ENCODE peak calls at places on chromosomes 11 and 22, in six cellular contexts. J, G, N, X, Q and F are unnamed samples.

GRCh38 chr11:59866397-59866796 is at the start of gene TCN1:
- DNase-seq in G (no peak), X (no peak), Q (no peak), N (no peak), J (peak; percentile 44), F (no peak)

GRCh38 chr22:43039800-43040199 is 24.9 kb upstream of the PACSIN2 start:
- DNase-seq in Q (no peak), N (no peak), X (no peak), G (no peak), J (no peak), F (no peak)

GRCh38 chr22:41699264-41700104 is at the start of gene MEI1:
- DNase-seq in N (peak; percentile 91), Q (peak; percentile 89), X (peak; percentile 91), J (peak; percentile 85), G (peak; percentile 82), F (peak; percentile 87)

GRCh38 chr11:34680918-34681554 is 60.1 kb downstream of the EHF start:
- DNase-seq in G (no peak), J (no peak), X (peak; percentile 16), Q (no peak), N (no peak), F (no peak)

GRCh38 chr22:45171830-45172229 is 8.1 kb downstream of the NUP50 start:
- DNase-seq in G (no peak), N (no peak), J (no peak), Q (no peak), X (no peak), F (no peak)

GRCh38 chr11:16891964-16892363 is 122.2 kb downstream of the PLEKHA7 start:
- DNase-seq in J (peak; percentile 46), G (no peak), Q (no peak), N (no peak), X (no peak), F (no peak)

GRCh38 chr11:17244046-17244445 is 32.5 kb upstream of the NUCB2 start:
- DNase-seq in G (no peak), J (no peak), Q (no peak), N (no peak), X (no peak), F (no peak)

GRCh38 chr11:970319-970871 is 44.7 kb downstream of the AP2A2 start:
- DNase-seq in Q (no peak), X (no peak), J (no peak), N (no peak), G (no peak), F (no peak)

GRCh38 chr22:22942511-22943329 is 55.1 kb downstream of the IGLL5 start:
- DNase-seq in Q (peak; percentile 54), X (peak; percentile 93), N (peak; percentile 55), G (peak; percentile 70), J (peak; percentile 37), F (peak; percentile 73)

GRCh38 chr11:16897460-16898061 is 116.7 kb downstream of the PLEKHA7 start:
- DNase-seq in J (no peak), Q (no peak), X (peak; percentile 87), G (no peak), N (no peak), F (no peak)

GRCh38 chr11:1219836-1220810 is 2.7 kb upstream of the MUC5B start:
- DNase-seq in G (no peak), Q (no peak), N (peak; percentile 14), X (no peak), J (no peak), F (peak; percentile 91)

DNA sequence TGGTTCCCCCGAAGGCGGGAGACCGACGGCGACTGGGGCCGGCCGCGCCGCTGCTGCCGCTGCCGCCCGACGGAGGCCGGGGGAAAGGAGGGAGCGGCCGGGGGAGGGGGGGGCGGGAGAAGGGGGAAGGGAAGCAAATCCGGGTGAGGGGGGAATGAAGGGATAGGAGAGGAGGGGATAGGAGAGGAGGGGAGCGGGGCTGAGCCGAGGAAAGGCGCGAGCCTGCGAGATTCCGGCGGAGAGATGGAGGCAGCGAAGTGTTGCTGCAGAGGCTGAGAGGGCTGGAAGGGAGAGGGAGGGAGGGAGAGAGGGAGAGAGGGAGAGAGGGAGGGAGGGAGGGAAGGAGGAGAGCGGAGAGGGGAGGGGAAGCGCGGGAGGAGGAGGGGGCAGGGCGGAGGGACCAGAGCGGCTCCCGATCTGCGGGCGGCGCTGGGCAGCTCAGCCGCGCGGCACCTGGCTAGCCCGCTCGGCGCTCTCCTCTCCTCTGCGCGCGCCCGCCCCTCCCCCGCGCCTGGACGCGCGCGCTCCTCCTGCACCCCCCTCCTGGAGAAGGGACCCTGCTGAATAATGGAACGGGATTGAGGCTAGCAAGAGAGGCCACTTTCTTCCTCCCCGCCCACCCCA is 52.4 kb downstream of the SLC22A12 start:
- DNase-seq in N (no peak), J (no peak), X (peak; percentile 87), Q (no peak), G (peak; percentile 35), F (no peak)
- H3K4me3 ChIP-seq in N (peak overlapping the region; percentile 40), J (no peak overlapping the region), X (peak overlapping the region; percentile 77), Q (no peak overlapping the region), G (peak overlapping the region; percentile 62), F (no peak overlapping the region)

GRCh38 chr11:29173660-29174062 is 843.2 kb downstream of the KCNA4 start:
- DNase-seq in J (no peak), G (no peak), N (no peak), X (no peak), Q (no peak), F (no peak)
- H3K27ac ChIP-seq in J (no peak overlapping the region), G (no peak overlapping the region), N (no peak overlapping the region), X (no peak overlapping the region), Q (no peak overlapping the region), F (no peak overlapping the region)

DNA sequence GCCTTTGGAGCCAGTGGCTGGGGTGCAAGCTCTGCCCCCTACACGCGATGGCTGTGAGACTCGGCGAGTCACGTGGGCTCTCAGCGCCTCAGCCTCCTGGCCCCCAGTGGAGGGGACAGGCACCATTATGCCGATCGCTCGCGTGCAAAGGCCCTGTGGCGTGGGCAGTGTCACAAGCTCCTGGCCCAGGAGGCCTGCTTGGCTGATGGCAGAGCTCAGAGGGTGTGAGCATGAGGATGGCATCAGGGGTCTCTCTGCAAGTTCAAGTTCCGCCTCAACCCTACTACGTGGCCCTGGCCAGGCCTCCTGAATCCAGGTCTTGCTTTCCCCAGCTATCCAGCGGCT is 90.8 kb upstream of the KCNQ1OT1 start:
- DNase-seq in X (no peak), N (peak; percentile 14), Q (no peak), G (peak; percentile 18), J (no peak), F (no peak)
- H3K27me3 ChIP-seq in X (peaks cover 44% of the 10 kb centered on the region), N (no peaks in the 10 kb centered on the region), Q (no peaks in the 10 kb centered on the region), G (peaks cover 7% of the 10 kb centered on the region), J (no peaks in the 10 kb centered on the region), F (no peaks in the 10 kb centered on the region)

GRCh38 chr22:20918663-20919220 is 1.5 kb downstream of the CRKL start:
- DNase-seq in N (no peak), X (no peak), Q (no peak), J (no peak), G (no peak), F (peak; percentile 27)

GRCh38 chr22:20916916-20917810 is at the start of gene CRKL:
- DNase-seq in G (peak; percentile 90), Q (peak; percentile 98), N (peak; percentile 98), X (peak; percentile 97), J (peak; percentile 98), F (peak; percentile 96)

GRCh38 chr22:20922141-20922751 is 5.0 kb downstream of the CRKL start:
- DNase-seq in X (no peak), J (no peak), N (no peak), G (no peak), Q (no peak), F (no peak)

GRCh38 chr22:20919718-20920117 is 2.5 kb downstream of the CRKL start:
- DNase-seq in X (no peak), J (no peak), G (no peak), N (no peak), Q (no peak), F (no peak)

DNA sequence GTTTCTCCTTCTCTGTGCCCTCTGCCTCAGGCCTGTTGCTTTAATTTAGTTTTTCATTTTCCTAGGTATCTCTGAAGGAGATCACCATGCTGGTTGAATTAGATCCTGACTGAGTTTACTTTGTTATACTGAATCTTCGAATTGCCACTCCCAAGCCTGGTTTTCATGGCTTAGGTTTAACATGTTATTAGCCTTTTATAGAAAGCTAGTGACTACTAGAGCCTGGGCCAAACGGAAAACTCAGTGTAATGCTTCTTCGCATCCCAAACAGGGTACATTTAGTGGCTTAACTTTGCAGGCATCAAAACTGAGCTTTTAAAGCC is 3.6 kb downstream of the CRKL start:
- DNase-seq in G (no peak), X (no peak), J (no peak), Q (no peak), N (no peak), F (no peak)
- H3K4me3 ChIP-seq in G (peak overlapping the region; percentile 99), X (peak overlapping the region; percentile 99), J (no peak overlapping the region), Q (no peak overlapping the region), N (no peak overlapping the region), F (peak overlapping the region; percentile 85)

GRCh38 chr11:44860346-44860745 is 90.3 kb downstream of the TP53I11 start:
- DNase-seq in G (no peak), X (no peak), Q (no peak), J (no peak), N (no peak), F (no peak)

GRCh38 chr11:44861829-44862545 is 88.7 kb downstream of the TP53I11 start:
- DNase-seq in X (peak; percentile 64), J (peak; percentile 70), G (no peak), N (peak; percentile 89), Q (peak; percentile 31), F (peak; percentile 54)

GRCh38 chr11:44860967-44861828 is 89.5 kb downstream of the TP53I11 start:
- DNase-seq in G (no peak), J (no peak), Q (no peak), N (no peak), X (peak; percentile 26), F (no peak)

GRCh38 chr11:44863231-44863630 is 87.5 kb downstream of the TP53I11 start:
- DNase-seq in J (no peak), N (no peak), G (no peak), X (peak; percentile 34), Q (no peak), F (no peak)

DNA sequence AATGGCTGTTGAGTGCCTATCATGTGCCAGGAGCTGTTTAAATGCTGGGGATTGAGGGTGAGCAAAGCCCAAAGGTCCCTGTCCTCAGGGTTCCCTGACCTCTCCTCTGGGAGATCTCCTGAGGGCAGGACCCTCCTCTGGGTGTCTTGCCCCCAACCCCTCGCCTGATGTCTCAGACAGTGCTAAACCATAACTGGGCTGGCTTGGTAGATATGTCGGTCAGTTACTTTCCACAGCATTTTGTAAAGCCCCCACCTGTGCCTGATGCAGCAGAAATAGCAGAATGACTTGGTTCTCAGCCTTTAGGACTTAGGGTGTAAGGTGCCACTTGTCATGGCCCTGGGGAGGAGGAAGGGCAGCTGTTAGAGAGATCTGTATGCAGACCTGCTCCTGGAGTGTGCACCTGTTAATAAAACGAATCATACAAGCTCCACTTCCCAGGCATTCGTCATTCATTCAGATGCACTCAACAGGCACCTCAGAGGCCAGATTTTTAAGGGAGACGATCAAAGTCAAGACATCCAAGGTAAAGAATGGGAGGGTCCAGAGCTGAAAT is 88.1 kb downstream of the TP53I11 start:
- DNase-seq in N (no peak), G (no peak), J (no peak), Q (no peak), X (no peak), F (no peak)
- H3K27ac ChIP-seq in N (peak overlapping the region; percentile 94), G (no peak overlapping the region), J (peak overlapping the region; percentile 36), Q (no peak overlapping the region), X (peak overlapping the region; percentile 48), F (peak overlapping the region; percentile 70)